ENCODE peak calls at places on chromosome 7, in four cellular contexts. X is CD4-positive, alpha-beta memory T cell; G is hepatocyte; S is lower lobe of right lung. W is an unnamed sample.

GRCh38 chr7:29202651-29203069 is 8.1 kb downstream of the CHN2 start:
- DNase-seq in X (no peak), G (no peak), S (peak; percentile 58), W (no peak)

GRCh38 chr7:146647444-146647843 is 530.8 kb downstream of the CNTNAP2 start:
- DNase-seq in X (no peak), G (no peak), S (no peak), W (no peak)

GRCh38 chr7:36040679-36041078 is 112.4 kb upstream of the EEPD1 start:
- DNase-seq in X (no peak), G (no peak), S (no peak), W (no peak)

GRCh38 chr7:95246935-95247370 is 77.4 kb downstream of the PON1 start:
- DNase-seq in X (peak; percentile 2), G (peak; percentile 86), S (no peak), W (no peak)

GRCh38 chr7:31500656-31501055 is 13.2 kb upstream of the ITPRID1 start:
- DNase-seq in X (no peak), G (no peak), S (no peak), W (no peak)

GRCh38 chr7:33854178-33854577 is 51.2 kb upstream of the BMPER start:
- DNase-seq in X (no peak), G (no peak), S (no peak), W (no peak)

GRCh38 chr7:43363429-43363894 is 219.4 kb upstream of the STK17A start:
- DNase-seq in X (no peak), G (no peak), S (no peak), W (no peak)

GRCh38 chr7:98079891-98080653 is 26.6 kb upstream of the LMTK2 start:
- DNase-seq in X (no peak), G (no peak), S (no peak), W (no peak)

GRCh38 chr7:117085275-117085674 is 132.0 kb downstream of the ST7 start:
- DNase-seq in X (no peak), G (no peak), S (no peak), W (no peak)

GRCh38 chr7:142802301-142802700 is 31.5 kb downstream of the PRSS2 start:
- DNase-seq in X (no peak), G (no peak), S (no peak), W (no peak)

GRCh38 chr7:142799483-142799882 is 28.7 kb downstream of the PRSS2 start:
- DNase-seq in X (peak; percentile 26), G (no peak), S (no peak), W (no peak)

GRCh38 chr7:142801601-142802295 is 31.0 kb downstream of the PRSS2 start:
- DNase-seq in X (peak; percentile 24), G (no peak), S (no peak), W (no peak)

GRCh38 chr7:142800103-142800502 is 29.3 kb downstream of the PRSS2 start:
- DNase-seq in X (peak; percentile 51), G (no peak), S (no peak), W (no peak)

DNA sequence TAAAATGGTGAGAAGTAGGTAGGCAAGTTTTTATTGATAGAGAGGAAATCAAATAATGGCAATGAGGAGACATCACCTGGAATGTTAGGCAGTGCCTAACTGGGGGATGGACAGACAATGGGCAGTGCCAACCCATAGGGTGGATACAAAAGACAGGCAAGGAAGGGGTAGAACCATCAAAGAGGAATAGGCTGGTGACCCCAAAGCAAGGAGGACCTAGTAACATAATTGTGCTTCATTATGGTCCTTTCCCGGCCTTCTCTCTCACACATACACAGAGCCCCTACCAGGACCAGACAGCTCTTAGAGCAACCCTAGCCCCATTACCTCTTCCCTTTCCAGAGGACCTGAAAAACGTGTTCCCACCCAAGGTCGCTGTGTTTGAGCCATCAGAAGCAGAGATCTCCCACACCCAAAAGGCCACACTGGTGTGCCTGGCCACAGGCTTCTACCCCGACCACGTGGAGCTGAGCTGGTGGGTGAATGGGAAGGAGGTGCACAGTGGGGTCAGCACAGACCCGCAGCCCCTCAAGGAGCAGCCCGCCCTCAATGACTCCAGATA is 30.0 kb downstream of the PRSS2 start:
- DNase-seq in X (peak; percentile 7), G (no peak), S (no peak), W (no peak)
- H3K4me1 ChIP-seq in X (peaks cover 71% of the 10 kb centered on the region), G (peaks cover 19% of the 10 kb centered on the region), S (peaks cover 16% of the 10 kb centered on the region), W (peaks cover 18% of the 10 kb centered on the region)

GRCh38 chr7:101391991-101392390 is 29.3 kb downstream of the COL26A1 start:
- DNase-seq in X (no peak), G (no peak), S (no peak), W (no peak)

GRCh38 chr7:101386558-101387199 is 24.0 kb downstream of the COL26A1 start:
- DNase-seq in X (no peak), G (peak; percentile 40), S (no peak), W (no peak)

GRCh38 chr7:101395376-101395775 is 32.7 kb downstream of the COL26A1 start:
- DNase-seq in X (no peak), G (no peak), S (no peak), W (no peak)

GRCh38 chr7:101393865-101394264 is 31.2 kb downstream of the COL26A1 start:
- DNase-seq in X (no peak), G (no peak), S (no peak), W (no peak)

GRCh38 chr7:101390901-101391301 is 28.2 kb downstream of the COL26A1 start:
- DNase-seq in X (peak; percentile 22), G (peak; percentile 37), S (no peak), W (no peak)
- H3K27ac ChIP-seq in X (no peak overlapping the region), G (no peak overlapping the region), S (no peak overlapping the region), W (no peak overlapping the region)

DNA sequence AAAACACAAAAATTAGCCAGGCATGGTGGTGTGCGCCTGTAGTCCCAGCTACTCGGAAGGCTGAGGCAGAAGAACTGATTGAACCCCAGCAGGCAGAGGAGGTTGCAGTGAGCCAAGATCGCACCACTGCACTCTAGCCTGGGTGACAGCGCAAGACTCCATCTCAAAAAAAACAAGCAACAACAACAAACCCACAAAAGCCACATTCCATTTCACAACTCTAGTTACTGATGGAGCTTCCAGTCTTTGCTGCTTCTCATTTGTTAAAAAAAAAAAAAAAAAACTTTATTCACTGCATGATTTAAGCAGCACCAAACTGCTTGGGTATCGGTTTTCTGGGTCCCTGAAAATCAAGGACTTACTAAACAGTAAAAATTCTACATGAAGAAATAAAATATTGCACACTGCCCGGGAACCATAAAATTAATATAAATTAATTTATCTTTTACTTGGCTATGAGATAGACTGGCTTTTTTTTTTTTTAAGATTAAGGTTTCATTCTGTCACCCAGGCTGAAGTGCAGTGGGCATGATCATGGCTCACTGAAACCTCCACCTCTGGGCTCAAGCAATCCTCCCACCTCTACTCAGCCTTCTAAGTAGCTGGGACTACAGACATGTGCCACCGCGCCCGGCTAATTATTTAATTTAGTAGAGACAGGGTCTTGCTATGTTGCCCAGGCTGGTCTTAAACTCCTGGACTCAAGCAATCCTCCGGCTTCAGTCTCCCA is 42.0 kb downstream of the SRPK2 start:
- DNase-seq in X (peak; percentile 60), G (no peak), S (no peak), W (no peak)
- H3K4me1 ChIP-seq in X (peaks cover 77% of the 10 kb centered on the region), G (no peaks in the 10 kb centered on the region), S (peaks cover 40% of the 10 kb centered on the region), W (peaks cover 26% of the 10 kb centered on the region)

GRCh38 chr7:1533569-1534329 is 3.2 kb downstream of the MAFK start:
- DNase-seq in X (no peak), G (peak; percentile 81), S (no peak), W (peak; percentile 76)

GRCh38 chr7:1531263-1531978 is 919 bp downstream of the MAFK start:
- DNase-seq in X (peak; percentile 61), G (peak; percentile 54), S (no peak), W (peak; percentile 66)

GRCh38 chr7:1531979-1532455 is 1.5 kb downstream of the MAFK start:
- DNase-seq in X (no peak), G (peak; percentile 60), S (no peak), W (no peak)

GRCh38 chr7:1533255-1533568 is 2.7 kb downstream of the MAFK start:
- DNase-seq in X (no peak), G (no peak), S (no peak), W (no peak)

GRCh38 chr7:1532456-1533254 is 2.2 kb downstream of the MAFK start:
- DNase-seq in X (peak; percentile 64), G (peak; percentile 93), S (peak; percentile 93), W (peak; percentile 96)
- H3K27ac ChIP-seq in X (peak overlapping the region; percentile 77), G (peak overlapping the region; percentile 98), S (peak overlapping the region; percentile 91), W (peak overlapping the region; percentile 99)

GRCh38 chr7:6260291-6261183 is 11.9 kb downstream of the CYTH3 start:
- DNase-seq in X (no peak), G (no peak), S (no peak), W (no peak)
- H3K4me1 ChIP-seq in X (peaks cover 40% of the 10 kb centered on the region), G (peaks cover 10% of the 10 kb centered on the region), S (peaks cover 62% of the 10 kb centered on the region), W (no peaks in the 10 kb centered on the region)

GRCh38 chr7:149496642-149497391 is 792 bp downstream of the ZNF746 start:
- DNase-seq in X (peak; percentile 48), G (peak; percentile 65), S (peak; percentile 76), W (no peak)
- H3K27ac ChIP-seq in X (peak overlapping the region; percentile 63), G (peak overlapping the region; percentile 88), S (peak overlapping the region; percentile 83), W (peak overlapping the region; percentile 75)

DNA sequence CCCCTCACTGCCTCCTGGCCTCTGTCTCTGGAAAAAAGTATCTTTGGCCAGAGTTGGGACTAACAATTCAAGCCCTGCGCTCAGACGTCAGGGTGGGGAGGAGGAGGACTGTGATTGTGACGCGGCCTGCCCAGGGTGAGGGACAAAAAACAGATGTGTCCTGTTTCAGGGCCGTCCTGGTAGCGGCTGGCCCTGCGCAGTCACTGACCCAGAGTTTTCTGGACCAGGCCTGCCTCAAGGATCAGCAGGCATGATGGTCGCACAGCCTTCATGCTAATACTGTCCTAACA is 110.1 kb downstream of the CYTH3 start:
- DNase-seq in X (no peak), G (no peak), S (no peak), W (peak; percentile 93)
- H3K4me1 ChIP-seq in X (no peaks in the 10 kb centered on the region), G (no peaks in the 10 kb centered on the region), S (peaks cover 5% of the 10 kb centered on the region), W (no peaks in the 10 kb centered on the region)

GRCh38 chr7:134567368-134567767 is 18.5 kb downstream of the AKR1B15 start:
- DNase-seq in X (no peak), G (no peak), S (no peak), W (no peak)

GRCh38 chr7:134562136-134562535 is 13.2 kb downstream of the AKR1B15 start:
- DNase-seq in X (peak; percentile 7), G (no peak), S (no peak), W (no peak)

GRCh38 chr7:134571101-134571500 is 22.2 kb downstream of the AKR1B15 start:
- DNase-seq in X (no peak), G (no peak), S (no peak), W (no peak)

GRCh38 chr7:134565643-134566136 is 16.8 kb downstream of the AKR1B15 start:
- DNase-seq in X (no peak), G (peak; percentile 13), S (no peak), W (peak; percentile 66)
- H3K27ac ChIP-seq in X (no peak overlapping the region), G (no peak overlapping the region), S (no peak overlapping the region), W (no peak overlapping the region)

DNA sequence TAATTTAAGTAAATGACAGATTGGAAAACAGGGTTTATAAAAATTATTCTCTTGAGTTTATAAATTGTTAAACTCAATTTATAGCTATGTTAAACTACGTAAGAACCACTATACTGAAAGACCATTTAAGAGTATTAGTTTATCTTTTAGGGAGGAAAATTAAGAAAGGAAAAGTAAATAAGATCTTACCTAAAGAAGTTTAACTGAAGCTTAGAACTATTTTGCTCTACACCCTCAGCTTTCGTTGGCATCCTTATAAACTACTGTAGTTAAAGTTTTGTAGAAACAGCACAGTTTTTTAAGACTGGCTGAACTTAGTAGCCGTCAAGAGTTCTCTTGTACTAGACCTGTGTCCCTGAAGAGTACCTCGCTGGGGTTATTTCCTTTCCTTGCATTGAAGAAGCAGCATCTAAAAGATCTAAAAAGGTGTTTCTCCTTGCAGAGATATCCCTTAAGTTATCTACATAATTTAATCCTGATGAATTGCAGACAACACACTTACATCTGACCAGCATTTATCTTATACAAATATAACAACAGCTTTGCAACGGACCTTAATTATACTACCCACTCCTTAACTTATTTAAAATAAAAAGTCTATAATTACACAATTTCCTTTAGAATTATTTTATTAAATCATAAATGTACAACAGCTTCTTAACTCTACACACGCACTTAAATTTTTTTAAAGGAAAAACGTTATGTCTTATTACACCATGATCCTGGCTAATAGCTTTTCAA is 9.1 kb downstream of the HNRNPA2B1 start:
- DNase-seq in X (no peak), G (no peak), S (no peak), W (no peak)
- H3K4me1 ChIP-seq in X (peaks cover 94% of the 10 kb centered on the region), G (peaks cover 15% of the 10 kb centered on the region), S (peaks cover 68% of the 10 kb centered on the region), W (peaks cover 46% of the 10 kb centered on the region)

W was measured in right atrium auricular region.